ENCODE peak calls at places on chromosome 19, in four cellular contexts. G is coronary artery, N is gastrocnemius medialis, Z is stomach. F is an unnamed sample.

GRCh38 chr19:36093687-36094086 is 17.3 kb upstream of the OVOL3 start:
- DNase-seq in G (no peak), N (no peak), Z (no peak), F (no peak)

GRCh38 chr19:42242071-42242511 is 311 bp downstream of the GSK3A start:
- DNase-seq in G (no peak), N (no peak), Z (no peak), F (no peak)

GRCh38 chr19:44750713-44751112 is 2.2 kb downstream of the BCL3 start:
- DNase-seq in G (no peak), N (no peak), Z (no peak), F (no peak)

GRCh38 chr19:925087-925911 is 536 bp upstream of the ARID3A start:
- DNase-seq in G (peak), N (peak), Z (peak), F (peak)

GRCh38 chr19:1020868-1021425 is at the start of gene TMEM259:
- DNase-seq in G (peak), N (peak), Z (peak), F (peak)

GRCh38 chr19:38046254-38047047 is 139.4 kb downstream of the SIPA1L3 start:
- DNase-seq in G (no peak), N (no peak), Z (peak), F (no peak)

GRCh38 chr19:30857388-30857787 is 485.2 kb downstream of the ZNF536 start:
- DNase-seq in G (peak), N (no peak), Z (no peak), F (no peak)

GRCh38 chr19:6011794-6012193 is 33.9 kb upstream of the RANBP3 start:
- DNase-seq in G (no peak), N (no peak), Z (no peak), F (no peak)

GRCh38 chr19:14370169-14370998 is 10.9 kb upstream of the ADGRE5 start:
- DNase-seq in G (no peak), N (no peak), Z (no peak), F (no peak)

GRCh38 chr19:1861599-1862031 is 1.8 kb downstream of the KLF16 start:
- DNase-seq in G (no peak), N (no peak), Z (no peak), F (no peak)

GRCh38 chr19:50402544-50403301 is 16.0 kb upstream of the SPIB start:
- DNase-seq in G (no peak), N (no peak), Z (no peak), F (no peak)

GRCh38 chr19:50803633-50804419 is 13.6 kb downstream of the ACP4 start:
- DNase-seq in G (no peak), N (no peak), Z (no peak), F (peak)

GRCh38 chr19:18090545-18091216 is 3.9 kb upstream of the IL12RB1 start:
- DNase-seq in G (no peak), N (no peak), Z (no peak), F (peak)

GRCh38 chr19:13995017-13995728 is 10.9 kb downstream of the RFX1 start:
- DNase-seq in G (no peak), N (peak), Z (no peak), F (peak)

GRCh38 chr19:18502633-18503294 is 19.1 kb downstream of the ELL start:
- DNase-seq in G (no peak), N (peak), Z (no peak), F (no peak)

GRCh38 chr19:35742121-35742724 is at the start of gene IGFLR1:
- DNase-seq in G (no peak), N (no peak), Z (peak), F (no peak)

DNA sequence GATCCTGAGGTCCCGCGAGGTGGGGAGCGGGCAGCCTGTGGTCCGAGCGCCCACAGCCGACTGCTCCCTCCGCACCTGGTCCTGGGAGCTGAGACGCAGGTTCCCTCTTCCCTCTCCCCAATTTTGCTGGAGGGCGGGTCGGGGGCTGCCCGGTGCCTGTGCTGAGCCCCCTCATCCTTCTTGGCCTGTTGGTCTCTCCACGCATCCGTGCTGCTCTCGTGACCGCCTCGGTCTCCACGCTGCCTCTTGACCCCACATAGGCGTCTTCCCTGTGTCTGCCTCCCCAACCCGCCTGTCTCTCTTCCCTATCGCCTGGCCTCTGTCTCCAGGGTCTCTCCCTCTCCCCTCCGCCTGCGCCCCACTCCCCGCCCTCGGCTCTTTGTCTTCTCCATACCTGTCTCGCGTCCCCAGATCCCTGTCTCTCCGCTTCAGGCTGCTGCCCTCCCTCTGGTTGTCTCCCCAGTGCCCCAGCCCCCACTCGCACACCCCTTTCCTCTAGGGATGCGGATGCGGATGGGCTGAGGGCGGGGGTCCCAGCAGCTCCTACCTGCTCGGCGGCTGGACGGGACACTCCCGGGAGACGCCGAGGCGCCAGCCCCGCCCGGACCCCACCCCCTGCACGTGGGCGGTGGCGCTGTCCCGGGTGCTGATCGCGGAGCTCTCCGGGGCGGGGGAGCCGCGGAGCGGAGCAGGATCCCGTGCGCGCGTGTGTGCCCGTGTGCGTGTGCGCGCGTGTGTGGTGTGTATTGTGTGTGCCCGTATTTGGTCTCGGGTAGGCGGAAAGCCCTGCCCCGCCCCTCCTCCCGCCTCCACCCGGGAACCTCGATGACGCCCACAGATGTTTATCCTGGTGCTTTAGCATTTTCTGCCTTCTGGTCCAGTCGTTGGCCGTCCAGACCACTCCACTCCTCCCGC is at the start of gene SYT5:
- DNase-seq in G (no peak), N (no peak), Z (peak), F (peak)
- H3K4me3 ChIP-seq in G (peak), N (peak), Z (peak), F (peak)

DNA sequence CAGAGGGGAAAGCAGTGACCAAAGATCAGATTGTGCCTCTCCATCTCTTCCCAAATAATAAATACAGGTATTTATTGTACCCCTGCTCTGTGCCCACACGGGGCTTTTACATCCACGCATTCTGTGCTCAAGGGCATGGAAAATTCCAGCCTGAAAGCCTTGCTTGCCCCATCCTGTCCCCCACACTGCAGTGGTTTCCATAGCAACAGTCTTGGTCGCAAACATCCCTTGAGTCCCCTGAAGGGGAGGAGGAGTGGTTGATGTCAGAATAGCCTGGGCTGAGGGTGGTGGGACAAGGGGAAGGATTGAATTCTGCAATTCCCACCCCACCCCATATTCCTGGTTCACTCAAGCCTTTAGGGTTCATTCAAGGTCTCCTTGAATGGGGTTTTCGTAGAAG is 41.0 kb upstream of the USP29 start:
- DNase-seq in G (no peak), N (no peak), Z (no peak), F (no peak)
- TF ChIP-seq CTCF in G (no peak), N (no peak), Z (no peak), F (no peak)

GRCh38 chr19:55198651-55199050 is 10.7 kb downstream of the PTPRH start:
- DNase-seq in G (no peak), N (no peak), Z (no peak), F (no peak)
- H3K4me3 ChIP-seq in G (no peak), N (no peak), Z (no peak), F (no peak)

DNA sequence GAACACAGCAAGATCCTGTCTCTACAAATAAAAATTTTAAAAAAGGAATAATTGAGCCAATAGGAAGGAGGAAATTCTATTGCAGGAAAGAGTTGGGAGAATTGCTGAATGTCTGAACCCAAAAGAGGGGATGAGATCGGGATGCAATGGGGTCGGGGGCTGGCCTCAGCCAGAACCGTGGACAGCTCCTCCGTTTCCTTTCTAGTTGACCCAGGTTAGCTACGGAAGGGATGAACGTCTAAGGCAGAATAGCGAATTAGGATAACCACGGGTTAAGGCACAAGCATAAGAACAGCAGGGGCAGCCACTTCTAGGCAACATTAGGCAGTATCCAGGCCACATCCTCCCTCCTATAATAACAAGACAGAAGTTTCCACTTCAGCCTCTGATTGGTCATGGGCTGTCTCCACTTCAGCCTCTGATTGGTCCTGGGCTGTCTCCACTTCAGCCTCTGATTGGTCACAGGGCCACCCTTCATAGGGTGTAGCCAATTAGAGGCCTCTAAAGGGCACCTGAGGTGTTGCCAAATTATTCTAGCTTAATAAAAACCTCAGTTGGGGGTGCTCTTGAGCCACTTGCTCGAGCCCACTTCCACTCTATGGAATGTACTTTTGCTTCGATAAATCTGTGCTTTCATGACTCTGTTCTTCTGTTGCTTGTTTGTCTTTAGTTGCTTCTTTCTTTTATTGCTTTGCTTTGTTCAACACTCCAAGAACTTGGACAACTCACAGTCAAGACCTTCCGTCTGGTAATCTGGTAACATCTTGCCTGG is 24.9 kb upstream of the TPM4 start:
- DNase-seq in G (no peak), N (no peak), Z (no peak), F (peak)
- TF ChIP-seq CTCF in G (no peak), N (no peak), Z (no peak), F (no peak)

DNA sequence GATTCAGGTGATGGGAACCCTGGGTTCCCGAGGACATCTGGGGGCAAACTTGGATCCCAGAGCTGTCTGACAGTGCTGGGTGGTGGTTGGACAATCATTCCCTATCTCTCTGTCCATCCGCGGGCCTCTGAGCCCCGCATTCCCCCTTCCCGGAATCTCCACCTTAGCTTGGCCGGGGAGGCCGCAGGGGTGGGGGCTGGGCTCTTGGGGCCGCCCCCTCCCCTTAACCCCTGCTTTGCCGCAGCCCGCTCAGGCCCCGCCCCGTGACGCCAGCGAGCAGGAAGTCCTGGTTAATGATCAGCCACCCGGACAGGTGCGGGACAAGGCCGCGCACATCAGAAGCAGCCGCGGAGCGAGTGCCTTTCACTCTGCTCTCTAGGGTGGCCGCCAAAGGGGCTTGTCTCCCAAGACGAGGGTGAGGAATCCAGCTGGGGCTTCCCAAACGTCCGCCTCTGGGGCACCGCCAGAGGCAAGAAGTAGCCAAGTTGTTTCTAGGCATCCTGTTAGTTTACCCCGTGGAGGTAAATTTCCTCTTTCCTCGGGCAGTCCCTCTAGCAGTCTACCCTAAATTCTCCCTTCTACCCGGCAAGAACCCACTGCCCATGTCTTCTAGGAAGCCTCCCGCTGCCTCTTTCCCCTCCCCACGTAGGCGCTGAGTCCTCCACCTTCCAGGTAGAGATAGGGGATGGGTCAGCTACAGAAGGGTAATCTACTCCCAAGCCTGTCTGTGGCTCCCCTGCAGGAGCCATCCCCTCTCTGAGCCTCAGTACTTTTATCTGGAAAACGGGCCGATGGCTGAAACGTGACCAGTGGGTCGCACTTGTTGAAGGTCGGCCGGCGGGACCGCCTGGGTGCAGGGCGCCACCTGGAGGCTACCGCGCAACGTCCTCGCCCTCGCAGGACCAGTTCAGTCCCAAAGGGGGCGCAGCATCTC is 3.0 kb downstream of the IRF2BP1 start:
- DNase-seq in G (no peak), N (no peak), Z (peak), F (peak)
- H3K4me3 ChIP-seq in G (peak), N (peak), Z (peak), F (peak)

GRCh38 chr19:55189424-55189823 is 9.3 kb upstream of the SYT5 start:
- DNase-seq in G (no peak), N (no peak), Z (no peak), F (peak)

GRCh38 chr19:55196803-55197202 is 12.5 kb downstream of the PTPRH start:
- DNase-seq in G (no peak), N (no peak), Z (no peak), F (no peak)

GRCh38 chr19:55197531-55197930 is 11.8 kb downstream of the PTPRH start:
- DNase-seq in G (no peak), N (no peak), Z (no peak), F (no peak)

GRCh38 chr19:55188620-55189019 is 8.5 kb upstream of the SYT5 start:
- DNase-seq in G (no peak), N (no peak), Z (no peak), F (no peak)

GRCh38 chr19:55193481-55193880 is 13.4 kb upstream of the SYT5 start:
- DNase-seq in G (no peak), N (no peak), Z (no peak), F (no peak)
- TF ChIP-seq CTCF in G (no peak), N (no peak), Z (no peak), F (no peak)

GRCh38 chr19:39514840-39515550 is at the start of gene SELENOV:
- DNase-seq in G (no peak), N (no peak), Z (no peak), F (no peak)
- H3K4me3 ChIP-seq in G (peak), N (peak), Z (peak), F (peak)

GRCh38 chr19:47157455-47158321 is 27.1 kb downstream of the SAE1 start:
- DNase-seq in G (no peak), N (peak), Z (peak), F (peak)
- TF ChIP-seq CTCF in G (no peak), N (no peak), Z (no peak), F (no peak)

GRCh38 chr19:9912551-9913236 is 23.6 kb downstream of the OLFM2 start:
- DNase-seq in G (no peak), N (no peak), Z (no peak), F (no peak)
- H3K4me3 ChIP-seq in G (peak), N (no peak), Z (peak), F (no peak)

DNA sequence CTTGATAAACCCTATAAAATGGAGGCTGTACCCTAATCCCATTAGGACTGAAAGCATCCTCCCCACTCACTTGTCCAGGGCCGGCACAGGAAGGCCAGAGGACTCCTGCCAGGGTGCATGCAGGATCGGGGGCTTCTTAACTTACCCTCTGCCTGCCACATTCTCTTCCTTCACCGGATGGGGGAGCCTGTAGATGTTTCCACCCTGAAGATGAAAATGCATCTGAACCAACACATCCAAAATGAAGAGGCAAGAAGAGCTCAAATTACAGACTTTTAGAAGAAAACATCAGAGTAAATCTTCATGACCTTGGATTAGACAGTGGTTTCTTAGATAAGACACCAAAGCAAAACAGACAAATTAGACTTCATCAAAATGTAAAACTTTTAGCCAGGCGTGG is 25.9 kb upstream of the NAPA start:
- DNase-seq in G (no peak), N (no peak), Z (no peak), F (peak)
- TF ChIP-seq CTCF in G (no peak), N (no peak), Z (no peak), F (peak)

F was measured in fibroblast of villous mesenchyme.